ENCODE peak calls at places on chromosomes 7 and 10, in four cellular contexts. A is adrenal gland, U is fibroblast of lung, Y is AG09309. I is an unnamed sample.

GRCh38 chr10:88082806-88083596 is 219.6 kb downstream of the PTEN start:
- DNase-seq in U (no peak), A (no peak), Y (no peak), I (no peak)

GRCh38 chr7:99098824-99099498 is 44.9 kb downstream of the SMURF1 start:
- DNase-seq in A (no peak), U (no peak), Y (no peak), I (no peak)

GRCh38 chr7:2853147-2853546 is 9.0 kb upstream of the GNA12 start:
- DNase-seq in U (peak), Y (no peak), A (no peak), I (no peak)

GRCh38 chr10:31318382-31318853 is 598 bp upstream of the ZEB1 start:
- DNase-seq in A (peak), Y (no peak), U (peak), I (peak)

GRCh38 chr10:25417611-25418010 is 242.8 kb downstream of the GPR158 start:
- DNase-seq in Y (no peak), A (no peak), U (no peak), I (no peak)

GRCh38 chr7:98867271-98867701 is 2.5 kb downstream of the TMEM130 start:
- DNase-seq in U (peak), Y (no peak), A (peak), I (peak)

GRCh38 chr10:43202657-43203490 is 64.0 kb downstream of the RASGEF1A start:
- DNase-seq in A (peak), U (no peak), Y (no peak), I (peak)

GRCh38 chr10:86958831-86959736 is 685 bp downstream of the SNCG start:
- DNase-seq in A (peak), Y (no peak), U (peak), I (no peak)

GRCh38 chr10:44934416-44935200 is 23.5 kb downstream of the TMEM72 start:
- DNase-seq in A (peak), U (peak), Y (no peak), I (no peak)

GRCh38 chr10:76112826-76113150 is 681.4 kb downstream of the LRMDA start:
- DNase-seq in U (no peak), Y (no peak), A (no peak), I (no peak)

GRCh38 chr10:61251089-61251488 is 202.1 kb downstream of the TMEM26 start:
- DNase-seq in U (no peak), A (no peak), Y (no peak), I (no peak)

GRCh38 chr10:71727429-71728217 is 8.0 kb upstream of the C10orf105 start:
- DNase-seq in Y (no peak), U (no peak), A (peak), I (peak)

GRCh38 chr10:19788075-19788686 is 28.1 kb upstream of the PLXDC2 start:
- DNase-seq in U (peak), A (peak), Y (peak), I (peak)

GRCh38 chr7:137886266-137886665 is 39.5 kb upstream of the DGKI start:
- DNase-seq in U (no peak), A (no peak), Y (no peak), I (no peak)

GRCh38 chr10:451856-452255 is 237.6 kb downstream of the DIP2C start:
- DNase-seq in A (no peak), U (no peak), Y (no peak), I (no peak)

GRCh38 chr7:84908196-84908793 is 278.6 kb downstream of the SEMA3D start:
- DNase-seq in U (no peak), A (no peak), Y (no peak), I (no peak)

GRCh38 chr7:37660614-37661013 is 23.0 kb upstream of the GPR141 start:
- DNase-seq in U (no peak), A (no peak), Y (no peak), I (no peak)

GRCh38 chr10:72308320-72308987 is 34.7 kb downstream of the DDIT4 start:
- DNase-seq in Y (no peak), U (peak), A (peak), I (peak)

GRCh38 chr7:22597845-22598244 is 97.9 kb upstream of the STEAP1B start:
- DNase-seq in U (peak), A (no peak), Y (peak), I (no peak)

GRCh38 chr7:87316846-87317545 is 28.5 kb upstream of the CROT start:
- DNase-seq in Y (peak), A (no peak), U (peak), I (no peak)

GRCh38 chr10:71580415-71580814 is 139.2 kb downstream of the C10orf105 start:
- DNase-seq in A (no peak), U (no peak), Y (no peak), I (no peak)

GRCh38 chr7:112084506-112084905 is 121.7 kb downstream of the DOCK4 start:
- DNase-seq in U (peak), A (no peak), Y (no peak), I (no peak)

GRCh38 chr10:6145414-6145978 is 56.7 kb downstream of the RBM17 start:
- DNase-seq in A (no peak), U (no peak), Y (no peak), I (peak)

GRCh38 chr7:123190109-123190831 is 9.5 kb downstream of the SLC13A1 start:
- DNase-seq in A (no peak), Y (no peak), U (no peak), I (no peak)

GRCh38 chr7:94409561-94409960 is 14.9 kb downstream of the COL1A2 start:
- DNase-seq in A (no peak), Y (no peak), U (no peak), I (no peak)

GRCh38 chr7:114414151-114415053 is at the start of gene FOXP2:
- DNase-seq in Y (no peak), A (no peak), U (peak), I (no peak)

GRCh38 chr10:91880310-91880709 is 29.0 kb downstream of the FGFBP3 start:
- DNase-seq in A (no peak), U (no peak), Y (no peak), I (no peak)

GRCh38 chr7:44257618-44258422 is 57.0 kb downstream of the YKT6 start:
- DNase-seq in U (peak), Y (peak), A (peak), I (peak)

GRCh38 chr7:1108264-1108920 is 20.5 kb downstream of the GPER1 start:
- DNase-seq in A (no peak), U (no peak), Y (no peak), I (no peak)

GRCh38 chr10:74585231-74586087 is 240.9 kb upstream of the KAT6B start:
- DNase-seq in Y (no peak), U (no peak), A (peak), I (peak)

GRCh38 chr10:124155781-124156401 is 62.5 kb upstream of the CHST15 start:
- DNase-seq in U (peak), Y (no peak), A (peak), I (no peak)

GRCh38 chr10:120948889-120949382 is 97.8 kb downstream of the WDR11 start:
- DNase-seq in A (peak), Y (peak), U (peak), I (peak)

GRCh38 chr10:104142081-104142480 is 20.1 kb downstream of the SFR1 start:
- DNase-seq in A (no peak), U (no peak), Y (no peak), I (no peak)

GRCh38 chr10:104138131-104138530 is 16.2 kb downstream of the SFR1 start:
- DNase-seq in A (no peak), U (no peak), Y (no peak), I (no peak)

GRCh38 chr10:104143829-104144228 is 21.9 kb downstream of the SFR1 start:
- DNase-seq in U (no peak), Y (no peak), A (no peak), I (no peak)

GRCh38 chr10:104139221-104139620 is 17.2 kb downstream of the SFR1 start:
- DNase-seq in A (no peak), Y (no peak), U (no peak), I (no peak)
- TF ChIP-seq CTCF in A (no peak), Y (peak), U (peak), I (peak)

GRCh38 chr10:48667960-48668541 is 16.6 kb upstream of the WDFY4 start:
- DNase-seq in A (no peak), Y (no peak), U (no peak), I (no peak)

GRCh38 chr10:48670978-48671913 is 13.4 kb upstream of the WDFY4 start:
- DNase-seq in U (no peak), A (no peak), Y (no peak), I (no peak)

GRCh38 chr10:48677625-48678024 is 7.0 kb upstream of the WDFY4 start:
- DNase-seq in Y (no peak), U (no peak), A (no peak), I (no peak)

GRCh38 chr10:48671914-48672595 is 12.6 kb upstream of the WDFY4 start:
- DNase-seq in U (no peak), A (no peak), Y (no peak), I (no peak)

DNA sequence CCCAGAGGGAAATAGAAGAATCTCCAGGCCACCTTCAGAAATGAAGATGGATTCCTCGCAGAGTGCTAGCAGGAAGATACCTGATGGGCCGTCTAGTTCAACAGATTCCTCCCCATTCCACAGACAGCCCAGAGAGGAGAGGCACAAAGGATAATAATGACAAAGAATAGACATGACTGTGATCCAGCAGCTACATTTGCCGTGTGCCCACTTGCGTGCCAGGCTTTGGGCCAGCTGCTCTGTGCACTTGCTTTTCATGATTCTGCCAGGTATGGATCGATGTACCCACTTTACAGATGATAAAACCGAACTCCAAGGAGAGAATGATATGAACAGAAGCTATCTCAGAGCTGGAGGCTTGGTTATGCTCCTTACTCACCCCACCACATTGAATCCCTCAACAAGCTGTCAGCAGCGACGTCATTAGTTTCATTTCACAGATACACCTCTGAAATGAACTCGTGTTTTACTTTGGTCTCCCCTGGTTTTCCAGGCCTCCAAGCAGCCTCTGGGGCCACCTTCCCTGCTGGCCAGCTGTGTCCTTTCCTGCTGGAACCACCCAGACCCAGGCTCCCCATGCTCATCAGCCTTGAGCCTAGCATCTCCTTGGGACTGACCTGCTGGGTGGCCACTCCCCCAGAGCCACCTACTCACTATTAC is 11.9 kb upstream of the WDFY4 start:
- DNase-seq in Y (no peak), U (no peak), A (no peak), I (no peak)
- H3K4me3 ChIP-seq in Y (no peak), U (no peak), A (no peak), I (no peak)

DNA sequence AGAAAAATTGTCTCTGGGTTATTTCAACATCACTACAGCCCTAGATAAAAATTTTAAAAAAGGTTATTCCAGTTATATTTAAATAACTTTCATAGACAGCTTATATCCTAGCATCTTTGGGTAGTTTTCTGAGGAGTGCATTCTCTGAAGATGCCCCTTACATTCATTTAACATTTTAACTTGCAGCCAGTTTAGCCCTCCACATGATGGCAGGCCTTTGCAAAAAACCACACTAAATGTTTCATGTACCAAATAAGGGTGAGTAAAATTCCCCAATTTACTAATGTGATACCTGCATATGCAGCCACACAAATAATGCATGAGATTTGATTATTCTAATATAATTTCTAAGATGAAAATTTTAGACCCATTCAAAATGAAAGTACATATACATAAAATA is 108.4 kb upstream of the ZWINT start:
- DNase-seq in A (no peak), U (no peak), Y (no peak), I (no peak)
- TF ChIP-seq CTCF in A (no peak), U (no peak), Y (no peak), I (no peak)

GRCh38 chr7:6652446-6653011 is 15.4 kb downstream of the ZNF316 start:
- DNase-seq in U (no peak), Y (no peak), A (no peak), I (no peak)

GRCh38 chr7:6654842-6655610 is 17.9 kb downstream of the ZNF316 start:
- DNase-seq in Y (no peak), U (no peak), A (no peak), I (no peak)

GRCh38 chr7:6651866-6652445 is 14.8 kb downstream of the ZNF316 start:
- DNase-seq in A (no peak), Y (no peak), U (no peak), I (no peak)

GRCh38 chr7:6654113-6654841 is 17.2 kb downstream of the ZNF316 start:
- DNase-seq in A (no peak), Y (no peak), U (no peak), I (no peak)

GRCh38 chr7:6653101-6653995 is 16.2 kb downstream of the ZNF316 start:
- DNase-seq in A (no peak), U (no peak), Y (no peak), I (no peak)
- H3K4me3 ChIP-seq in A (no peak), U (no peak), Y (no peak), I (no peak)

GRCh38 chr10:5089869-5090268 is 4.3 kb upstream of the AKR1C3 start:
- DNase-seq in Y (no peak), U (peak), A (no peak), I (peak)
- TF ChIP-seq CTCF in Y (peak), U (peak), A (no peak), I (peak)

GRCh38 chr10:112524637-112525036 is 77.6 kb downstream of the VTI1A start:
- DNase-seq in U (peak), Y (no peak), A (no peak), I (no peak)

GRCh38 chr10:112525215-112525614 is 78.2 kb downstream of the VTI1A start:
- DNase-seq in Y (no peak), U (peak), A (no peak), I (no peak)

GRCh38 chr10:112526130-112526529 is 79.1 kb downstream of the VTI1A start:
- DNase-seq in Y (no peak), U (peak), A (no peak), I (no peak)

GRCh38 chr10:112528235-112528634 is 81.2 kb downstream of the VTI1A start:
- DNase-seq in Y (no peak), U (no peak), A (no peak), I (no peak)

GRCh38 chr10:112526906-112527305 is 79.9 kb downstream of the VTI1A start:
- DNase-seq in Y (no peak), A (no peak), U (no peak), I (no peak)
- H3K4me3 ChIP-seq in Y (no peak), A (no peak), U (no peak), I (no peak)

DNA sequence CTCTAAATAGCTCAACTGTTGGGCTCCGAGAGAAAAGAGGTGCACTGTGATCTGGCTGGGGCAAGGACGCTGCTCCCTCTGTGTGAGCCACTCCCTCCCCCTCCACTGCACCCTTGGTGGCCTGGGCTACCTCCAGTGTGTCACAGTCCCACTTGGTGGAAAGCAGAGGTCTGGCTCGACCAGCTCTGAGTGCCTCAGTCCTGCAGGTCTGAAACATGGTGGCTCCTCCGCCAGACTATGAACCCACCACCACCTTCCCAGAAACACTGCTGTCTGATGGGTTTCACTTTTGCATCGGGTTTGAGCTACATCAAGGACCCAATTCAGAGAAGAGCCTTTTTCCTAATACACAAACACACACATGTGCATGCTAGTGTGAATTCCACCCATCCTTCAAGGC is 500.1 kb downstream of the RPS24 start:
- DNase-seq in Y (no peak), U (no peak), A (peak), I (no peak)
- TF ChIP-seq CTCF in Y (no peak), U (no peak), A (no peak), I (no peak)

GRCh38 chr10:62648941-62649340 is 155.6 kb upstream of the ADO start:
- DNase-seq in U (no peak), A (no peak), Y (no peak), I (no peak)

GRCh38 chr10:62639139-62639538 is 165.4 kb upstream of the ADO start:
- DNase-seq in Y (no peak), A (no peak), U (no peak), I (no peak)

GRCh38 chr10:62647375-62648092 is 157.0 kb upstream of the ADO start:
- DNase-seq in U (no peak), A (no peak), Y (no peak), I (no peak)

GRCh38 chr10:62640386-62640785 is 164.1 kb upstream of the ADO start:
- DNase-seq in A (no peak), Y (no peak), U (peak), I (no peak)

GRCh38 chr10:62643612-62644587 is 160.6 kb upstream of the ADO start:
- DNase-seq in Y (no peak), A (no peak), U (no peak), I (no peak)
- H3K4me3 ChIP-seq in Y (no peak), A (no peak), U (no peak), I (no peak)